ENCODE peak calls at places on chromosomes 5 and 9, in six cellular contexts. J, A, B, L, U and K are unnamed samples.

GRCh38 chr9:136059851-136060670 is 35.0 kb downstream of the NACC2 start:
- DNase-seq in J (no peak), A (no peak), B (peak), L (peak), U (peak), K (no peak)

GRCh38 chr9:122076773-122077172 is 16.3 kb downstream of the TTLL11 start:
- DNase-seq in J (no peak), A (no peak), B (no peak), L (no peak), U (no peak), K (no peak)

GRCh38 chr5:124402144-124402581 is 344.3 kb downstream of the ZNF608 start:
- DNase-seq in J (peak), A (no peak), B (peak), L (no peak), U (peak), K (no peak)

GRCh38 chr5:119288364-119289047 is 67.3 kb upstream of the TNFAIP8 start:
- DNase-seq in J (no peak), A (no peak), B (peak), L (no peak), U (no peak), K (no peak)

GRCh38 chr9:76894198-76894597 is 11.7 kb downstream of the PRUNE2 start:
- DNase-seq in J (no peak), A (no peak), B (no peak), L (no peak), U (no peak), K (no peak)

GRCh38 chr5:117394506-117395157 is 820.0 kb upstream of the SEMA6A start:
- DNase-seq in J (no peak), A (no peak), B (no peak), L (no peak), U (no peak), K (no peak)

GRCh38 chr9:108580021-108580439 is 275.8 kb downstream of the ACTL7B start:
- DNase-seq in J (no peak), A (no peak), B (no peak), L (no peak), U (peak), K (no peak)

GRCh38 chr5:13540154-13540815 is 404.2 kb downstream of the DNAH5 start:
- DNase-seq in J (no peak), A (no peak), B (no peak), L (no peak), U (no peak), K (no peak)

GRCh38 chr9:108924436-108924835 is 9.5 kb downstream of the ELP1 start:
- DNase-seq in J (no peak), A (no peak), B (no peak), L (no peak), U (no peak), K (no peak)

GRCh38 chr9:96048116-96048953 is 172.8 kb downstream of the ERCC6L2 start:
- DNase-seq in J (no peak), A (peak), B (peak), L (no peak), U (no peak), K (no peak)

GRCh38 chr5:41157272-41157671 is 56.1 kb downstream of the C6 start:
- DNase-seq in J (no peak), A (no peak), B (peak), L (no peak), U (peak), K (no peak)

GRCh38 chr9:113139953-113140352 is 10.9 kb upstream of the SLC31A2 start:
- DNase-seq in J (no peak), A (no peak), B (no peak), L (no peak), U (no peak), K (no peak)

GRCh38 chr5:108639356-108639755 is 108.3 kb upstream of the FER start:
- DNase-seq in J (no peak), A (no peak), B (no peak), L (no peak), U (no peak), K (no peak)

GRCh38 chr9:121133104-121133816 is 58.5 kb downstream of the CNTRL start:
- DNase-seq in J (peak), A (peak), B (no peak), L (no peak), U (no peak), K (no peak)

GRCh38 chr9:12955510-12956163 is 180.8 kb downstream of the LURAP1L start:
- DNase-seq in J (no peak), A (no peak), B (no peak), L (no peak), U (no peak), K (no peak)

GRCh38 chr5:118703241-118703640 is 285.1 kb downstream of the DTWD2 start:
- DNase-seq in J (no peak), A (no peak), B (no peak), L (no peak), U (no peak), K (no peak)

GRCh38 chr9:95273369-95274051 is 44.0 kb downstream of the FANCC start:
- DNase-seq in J (no peak), A (no peak), B (no peak), L (no peak), U (no peak), K (no peak)

GRCh38 chr5:175629231-175629630 is 28.6 kb upstream of the HRH2 start:
- DNase-seq in J (no peak), A (no peak), B (no peak), L (no peak), U (no peak), K (no peak)

GRCh38 chr5:72436796-72437471 is 70.3 kb downstream of the ZNF366 start:
- DNase-seq in J (no peak), A (no peak), B (no peak), L (peak), U (no peak), K (no peak)

GRCh38 chr9:17134843-17135577 is at the start of gene CNTLN:
- DNase-seq in J (peak), A (peak), B (peak), L (peak), U (peak), K (peak)

GRCh38 chr9:7238244-7238637 is 480.5 kb downstream of the KDM4C start:
- DNase-seq in J (no peak), A (no peak), B (no peak), L (no peak), U (no peak), K (no peak)

GRCh38 chr5:171961117-171961516 is 45.3 kb downstream of the FBXW11 start:
- DNase-seq in J (no peak), A (no peak), B (no peak), L (no peak), U (peak), K (peak)

GRCh38 chr5:177432143-177432904 is 5.8 kb downstream of the GRK6 start:
- DNase-seq in J (no peak), A (peak), B (no peak), L (no peak), U (no peak), K (no peak)

GRCh38 chr5:153629027-153629426 is 138.6 kb downstream of the GRIA1 start:
- DNase-seq in J (peak), A (no peak), B (peak), L (peak), U (peak), K (no peak)
- TF ChIP-seq CTCF in J (peak), A (no peak), B (peak), L (peak), U (peak), K (no peak)

GRCh38 chr5:2335727-2336515 is 415.6 kb downstream of the IRX2 start:
- DNase-seq in J (no peak), A (no peak), B (no peak), L (no peak), U (no peak), K (no peak)
- TF ChIP-seq CTCF in J (no peak), A (no peak), B (no peak), L (no peak), U (no peak), K (no peak)

DNA sequence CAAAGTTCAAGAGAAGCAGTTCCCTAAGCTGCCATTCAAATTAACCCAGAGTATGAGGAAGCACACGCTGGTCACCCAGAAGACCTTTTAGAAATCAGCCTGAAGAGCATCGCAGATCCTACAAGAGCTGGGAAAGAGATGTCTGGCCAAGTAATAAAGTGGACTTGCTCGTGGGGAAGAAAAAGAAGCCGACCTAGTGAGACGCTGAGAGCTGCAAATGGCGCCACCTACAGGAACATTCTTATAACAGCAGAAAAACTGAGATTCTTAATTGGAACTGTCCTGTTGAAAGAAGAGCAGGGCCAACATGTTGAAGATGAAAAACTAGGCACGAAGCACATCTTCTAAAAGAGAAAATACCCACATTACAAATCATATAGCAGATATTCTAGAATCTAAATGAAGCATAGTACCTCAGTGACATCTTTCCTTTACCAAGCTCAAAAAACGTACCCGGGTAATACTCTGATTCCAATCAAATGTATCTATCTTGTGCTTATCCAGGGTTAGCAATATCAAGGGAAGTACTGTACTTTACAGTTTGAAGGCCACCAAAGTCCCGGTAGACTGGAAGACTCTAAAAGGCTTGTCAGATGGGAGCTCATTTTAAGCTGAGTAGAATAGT is 3.9 kb upstream of the GNAQ start:
- DNase-seq in J (no peak), A (no peak), B (peak), L (peak), U (peak), K (peak)
- TF ChIP-seq CTCF in J (peak), A (peak), B (peak), L (peak), U (peak), K (peak)

GRCh38 chr5:150070821-150071220 is 15.5 kb downstream of the CSF1R start:
- DNase-seq in J (no peak), A (no peak), B (no peak), L (no peak), U (no peak), K (no peak)

GRCh38 chr5:150073086-150073625 is 13.2 kb downstream of the CSF1R start:
- DNase-seq in J (no peak), A (no peak), B (no peak), L (no peak), U (no peak), K (no peak)

GRCh38 chr5:150075233-150075632 is 11.1 kb downstream of the CSF1R start:
- DNase-seq in J (no peak), A (no peak), B (no peak), L (no peak), U (no peak), K (no peak)

GRCh38 chr5:150075806-150076205 is 10.5 kb downstream of the CSF1R start:
- DNase-seq in J (no peak), A (no peak), B (no peak), L (no peak), U (no peak), K (no peak)

GRCh38 chr5:150073677-150074076 is 12.7 kb downstream of the CSF1R start:
- DNase-seq in J (no peak), A (no peak), B (no peak), L (no peak), U (no peak), K (no peak)
- TF ChIP-seq CTCF in J (no peak), A (no peak), B (no peak), L (no peak), U (no peak), K (no peak)

GRCh38 chr5:126354012-126354856 is 69.0 kb upstream of the GRAMD2B start:
- DNase-seq in J (no peak), A (no peak), B (peak), L (peak), U (peak), K (peak)
- TF ChIP-seq CTCF in J (peak), A (no peak), B (peak), L (peak), U (peak), K (peak)

GRCh38 chr9:128370367-128370751 is 815 bp upstream of the URM1 start:
- DNase-seq in J (no peak), A (no peak), B (no peak), L (no peak), U (no peak), K (no peak)
- TF ChIP-seq CTCF in J (no peak), A (no peak), B (no peak), L (no peak), U (no peak), K (no peak)